ENCODE peak calls at places on chromosome 21, in seven cellular contexts. One of them, this sample, is unnamed.

GRCh38 chr21:37687001-37687400 is 229.3 kb downstream of the KCNJ6 start:
- DNase-seq in HuH-7.5: no peak
- DNase-seq in CD8-positive, alpha-beta memory T cell: no peak
- DNase-seq in left ventricle myocardium inferior: no peak
- DNase-seq in heart right ventricle: no peak
- DNase-seq in non-pigmented ciliary epithelial cell: no peak
- DNase-seq in A172: no peak
- DNase-seq in this sample: no peak

GRCh38 chr21:38913120-38913975 is 107.6 kb downstream of the ETS2 start:
- DNase-seq in A172: no peak
- DNase-seq in heart right ventricle: peak
- DNase-seq in left ventricle myocardium inferior: peak
- DNase-seq in HuH-7.5: peak
- DNase-seq in CD8-positive, alpha-beta memory T cell: no peak
- DNase-seq in non-pigmented ciliary epithelial cell: no peak
- DNase-seq in this sample: no peak

GRCh38 chr21:34073749-34074282 is 438 bp downstream of the MRPS6 start:
- DNase-seq in A172: no peak
- DNase-seq in CD8-positive, alpha-beta memory T cell: peak
- DNase-seq in HuH-7.5: peak
- DNase-seq in left ventricle myocardium inferior: peak
- DNase-seq in non-pigmented ciliary epithelial cell: no peak
- DNase-seq in heart right ventricle: no peak
- DNase-seq in this sample: peak

GRCh38 chr21:39319814-39320332 is 6.4 kb upstream of the BRWD1 start:
- DNase-seq in CD8-positive, alpha-beta memory T cell: no peak
- DNase-seq in HuH-7.5: no peak
- DNase-seq in heart right ventricle: peak
- DNase-seq in non-pigmented ciliary epithelial cell: no peak
- DNase-seq in A172: peak
- DNase-seq in left ventricle myocardium inferior: no peak
- DNase-seq in this sample: no peak

GRCh38 chr21:42234464-42235241 is 15.7 kb downstream of the ABCG1 start:
- DNase-seq in heart right ventricle: peak
- DNase-seq in left ventricle myocardium inferior: peak
- DNase-seq in A172: peak
- DNase-seq in non-pigmented ciliary epithelial cell: no peak
- DNase-seq in CD8-positive, alpha-beta memory T cell: peak
- DNase-seq in HuH-7.5: peak
- DNase-seq in this sample: no peak

GRCh38 chr21:46194374-46195334 is 10.4 kb upstream of the SPATC1L start:
- DNase-seq in HuH-7.5: no peak
- DNase-seq in A172: no peak
- DNase-seq in left ventricle myocardium inferior: peak
- DNase-seq in CD8-positive, alpha-beta memory T cell: no peak
- DNase-seq in heart right ventricle: no peak
- DNase-seq in non-pigmented ciliary epithelial cell: no peak
- DNase-seq in this sample: no peak

GRCh38 chr21:38741092-38741975 is 64.4 kb upstream of the ETS2 start:
- DNase-seq in CD8-positive, alpha-beta memory T cell: no peak
- DNase-seq in HuH-7.5: no peak
- DNase-seq in non-pigmented ciliary epithelial cell: no peak
- DNase-seq in A172: no peak
- DNase-seq in heart right ventricle: no peak
- DNase-seq in left ventricle myocardium inferior: no peak
- DNase-seq in this sample: no peak

GRCh38 chr21:39088831-39089380 is 94.3 kb downstream of the PSMG1 start:
- DNase-seq in HuH-7.5: no peak
- DNase-seq in CD8-positive, alpha-beta memory T cell: no peak
- DNase-seq in A172: peak
- DNase-seq in heart right ventricle: peak
- DNase-seq in non-pigmented ciliary epithelial cell: peak
- DNase-seq in left ventricle myocardium inferior: no peak
- DNase-seq in this sample: no peak

GRCh38 chr21:32930673-32931072 is 95.1 kb upstream of the OLIG2 start:
- DNase-seq in A172: no peak
- DNase-seq in CD8-positive, alpha-beta memory T cell: no peak
- DNase-seq in left ventricle myocardium inferior: no peak
- DNase-seq in HuH-7.5: no peak
- DNase-seq in heart right ventricle: no peak
- DNase-seq in non-pigmented ciliary epithelial cell: no peak
- DNase-seq in this sample: no peak

GRCh38 chr21:25999935-26000582 is 170.5 kb downstream of the APP start:
- DNase-seq in non-pigmented ciliary epithelial cell: no peak
- DNase-seq in HuH-7.5: no peak
- DNase-seq in heart right ventricle: no peak
- DNase-seq in A172: no peak
- DNase-seq in left ventricle myocardium inferior: no peak
- DNase-seq in CD8-positive, alpha-beta memory T cell: no peak
- DNase-seq in this sample: no peak

GRCh38 chr21:40587786-40588353 is 259.1 kb downstream of the DSCAM start:
- DNase-seq in A172: no peak
- DNase-seq in heart right ventricle: no peak
- DNase-seq in left ventricle myocardium inferior: no peak
- DNase-seq in non-pigmented ciliary epithelial cell: no peak
- DNase-seq in HuH-7.5: no peak
- DNase-seq in CD8-positive, alpha-beta memory T cell: no peak
- DNase-seq in this sample: no peak

GRCh38 chr21:16976132-16976666 is 536.6 kb upstream of the CXADR start:
- DNase-seq in A172: no peak
- DNase-seq in left ventricle myocardium inferior: no peak
- DNase-seq in CD8-positive, alpha-beta memory T cell: no peak
- DNase-seq in heart right ventricle: no peak
- DNase-seq in non-pigmented ciliary epithelial cell: no peak
- DNase-seq in HuH-7.5: no peak
- DNase-seq in this sample: no peak

GRCh38 chr21:36883532-36884486 is 82.7 kb downstream of the HLCS start:
- DNase-seq in non-pigmented ciliary epithelial cell: no peak
- DNase-seq in heart right ventricle: no peak
- DNase-seq in A172: peak
- DNase-seq in HuH-7.5: no peak
- DNase-seq in left ventricle myocardium inferior: no peak
- DNase-seq in CD8-positive, alpha-beta memory T cell: no peak
- DNase-seq in this sample: no peak

GRCh38 chr21:36320421-36321324 is 676 bp downstream of the MORC3 start:
- DNase-seq in non-pigmented ciliary epithelial cell: no peak
- DNase-seq in A172: peak
- DNase-seq in HuH-7.5: peak
- DNase-seq in left ventricle myocardium inferior: peak
- DNase-seq in heart right ventricle: no peak
- DNase-seq in CD8-positive, alpha-beta memory T cell: no peak
- DNase-seq in this sample: peak

GRCh38 chr21:34649400-34649799 is 19.4 kb upstream of the CLIC6 start:
- DNase-seq in CD8-positive, alpha-beta memory T cell: no peak
- DNase-seq in A172: no peak
- DNase-seq in non-pigmented ciliary epithelial cell: no peak
- DNase-seq in left ventricle myocardium inferior: no peak
- DNase-seq in HuH-7.5: no peak
- DNase-seq in heart right ventricle: no peak
- DNase-seq in this sample: no peak

GRCh38 chr21:36743446-36743845 is 44.5 kb downstream of the SIM2 start:
- DNase-seq in A172: no peak
- DNase-seq in HuH-7.5: no peak
- DNase-seq in CD8-positive, alpha-beta memory T cell: no peak
- DNase-seq in non-pigmented ciliary epithelial cell: no peak
- DNase-seq in left ventricle myocardium inferior: no peak
- DNase-seq in heart right ventricle: no peak
- DNase-seq in this sample: no peak

GRCh38 chr21:42262826-42263225 is 43.9 kb downstream of the ABCG1 start:
- DNase-seq in HuH-7.5: peak
- DNase-seq in non-pigmented ciliary epithelial cell: no peak
- DNase-seq in left ventricle myocardium inferior: peak
- DNase-seq in heart right ventricle: peak
- DNase-seq in CD8-positive, alpha-beta memory T cell: no peak
- DNase-seq in A172: peak
- DNase-seq in this sample: no peak

GRCh38 chr21:34511154-34511553 is 856 bp downstream of the KCNE1 start:
- DNase-seq in CD8-positive, alpha-beta memory T cell: no peak
- DNase-seq in HuH-7.5: no peak
- DNase-seq in A172: peak
- DNase-seq in left ventricle myocardium inferior: no peak
- DNase-seq in heart right ventricle: no peak
- DNase-seq in non-pigmented ciliary epithelial cell: no peak
- DNase-seq in this sample: no peak

GRCh38 chr21:46457801-46458314 is 833 bp upstream of the DIP2A start:
- DNase-seq in CD8-positive, alpha-beta memory T cell: peak
- DNase-seq in HuH-7.5: no peak
- DNase-seq in heart right ventricle: peak
- DNase-seq in non-pigmented ciliary epithelial cell: no peak
- DNase-seq in left ventricle myocardium inferior: peak
- DNase-seq in A172: peak
- DNase-seq in this sample: no peak

GRCh38 chr21:45373991-45374816 is 30.8 kb upstream of the COL18A1 start:
- DNase-seq in heart right ventricle: no peak
- DNase-seq in non-pigmented ciliary epithelial cell: no peak
- DNase-seq in CD8-positive, alpha-beta memory T cell: no peak
- DNase-seq in A172: no peak
- DNase-seq in left ventricle myocardium inferior: peak
- DNase-seq in HuH-7.5: no peak
- DNase-seq in this sample: no peak

GRCh38 chr21:46459356-46460112 is 843 bp downstream of the DIP2A start:
- DNase-seq in non-pigmented ciliary epithelial cell: no peak
- DNase-seq in left ventricle myocardium inferior: peak
- DNase-seq in HuH-7.5: no peak
- DNase-seq in A172: no peak
- DNase-seq in heart right ventricle: peak
- DNase-seq in CD8-positive, alpha-beta memory T cell: no peak
- DNase-seq in this sample: no peak

GRCh38 chr21:35911412-35912191 is 148.7 kb downstream of the SETD4 start:
- DNase-seq in CD8-positive, alpha-beta memory T cell: no peak
- DNase-seq in A172: no peak
- DNase-seq in left ventricle myocardium inferior: no peak
- DNase-seq in heart right ventricle: no peak
- DNase-seq in HuH-7.5: no peak
- DNase-seq in non-pigmented ciliary epithelial cell: no peak
- DNase-seq in this sample: no peak

GRCh38 chr21:28823464-28823863 is 169.2 kb downstream of the LTN1 start:
- DNase-seq in A172: no peak
- DNase-seq in heart right ventricle: no peak
- DNase-seq in non-pigmented ciliary epithelial cell: no peak
- DNase-seq in left ventricle myocardium inferior: no peak
- DNase-seq in HuH-7.5: no peak
- DNase-seq in CD8-positive, alpha-beta memory T cell: no peak
- DNase-seq in this sample: no peak

GRCh38 chr21:36048357-36048756 is 12.0 kb downstream of the SETD4 start:
- DNase-seq in non-pigmented ciliary epithelial cell: no peak
- DNase-seq in left ventricle myocardium inferior: no peak
- DNase-seq in A172: no peak
- DNase-seq in CD8-positive, alpha-beta memory T cell: no peak
- DNase-seq in HuH-7.5: no peak
- DNase-seq in heart right ventricle: no peak
- DNase-seq in this sample: no peak

GRCh38 chr21:45523411-45524101 is 18.7 kb downstream of the SLC19A1 start:
- DNase-seq in CD8-positive, alpha-beta memory T cell: no peak
- DNase-seq in A172: no peak
- DNase-seq in left ventricle myocardium inferior: peak
- DNase-seq in heart right ventricle: no peak
- DNase-seq in HuH-7.5: no peak
- DNase-seq in non-pigmented ciliary epithelial cell: no peak
- DNase-seq in this sample: no peak

GRCh38 chr21:20997633-20998455 is at the start of gene NCAM2:
- DNase-seq in A172: no peak
- DNase-seq in HuH-7.5: peak
- DNase-seq in left ventricle myocardium inferior: peak
- DNase-seq in non-pigmented ciliary epithelial cell: no peak
- DNase-seq in heart right ventricle: peak
- DNase-seq in CD8-positive, alpha-beta memory T cell: peak
- DNase-seq in this sample: no peak

GRCh38 chr21:36104306-36105300 is 30.3 kb upstream of the CBR3 start:
- DNase-seq in non-pigmented ciliary epithelial cell: no peak
- DNase-seq in left ventricle myocardium inferior: peak
- DNase-seq in heart right ventricle: peak
- DNase-seq in A172: peak
- DNase-seq in CD8-positive, alpha-beta memory T cell: peak
- DNase-seq in HuH-7.5: no peak
- DNase-seq in this sample: no peak

GRCh38 chr21:38938343-38938742 is 132.6 kb downstream of the ETS2 start:
- DNase-seq in A172: peak
- DNase-seq in left ventricle myocardium inferior: no peak
- DNase-seq in CD8-positive, alpha-beta memory T cell: no peak
- DNase-seq in non-pigmented ciliary epithelial cell: no peak
- DNase-seq in heart right ventricle: no peak
- DNase-seq in HuH-7.5: no peak
- DNase-seq in this sample: no peak

GRCh38 chr21:27649323-27649722 is 682.4 kb upstream of the ADAMTS5 start:
- DNase-seq in heart right ventricle: no peak
- DNase-seq in left ventricle myocardium inferior: no peak
- DNase-seq in non-pigmented ciliary epithelial cell: peak
- DNase-seq in A172: peak
- DNase-seq in CD8-positive, alpha-beta memory T cell: no peak
- DNase-seq in HuH-7.5: no peak
- DNase-seq in this sample: no peak

GRCh38 chr21:17915976-17916375 is 96.8 kb upstream of the C21orf91 start:
- DNase-seq in HuH-7.5: no peak
- DNase-seq in heart right ventricle: no peak
- DNase-seq in CD8-positive, alpha-beta memory T cell: no peak
- DNase-seq in left ventricle myocardium inferior: no peak
- DNase-seq in A172: no peak
- DNase-seq in non-pigmented ciliary epithelial cell: no peak
- DNase-seq in this sample: no peak

GRCh38 chr21:40404319-40404906 is 442.5 kb downstream of the DSCAM start:
- DNase-seq in CD8-positive, alpha-beta memory T cell: no peak
- DNase-seq in HuH-7.5: no peak
- DNase-seq in non-pigmented ciliary epithelial cell: no peak
- DNase-seq in A172: no peak
- DNase-seq in heart right ventricle: peak
- DNase-seq in left ventricle myocardium inferior: no peak
- DNase-seq in this sample: no peak

GRCh38 chr21:15282666-15283065 is 217.9 kb upstream of the NRIP1 start:
- DNase-seq in CD8-positive, alpha-beta memory T cell: no peak
- DNase-seq in A172: no peak
- DNase-seq in HuH-7.5: no peak
- DNase-seq in non-pigmented ciliary epithelial cell: no peak
- DNase-seq in left ventricle myocardium inferior: no peak
- DNase-seq in heart right ventricle: no peak
- DNase-seq in this sample: no peak

GRCh38 chr21:33434770-33435360 is 31.7 kb downstream of the IFNGR2 start:
- DNase-seq in A172: peak
- DNase-seq in CD8-positive, alpha-beta memory T cell: no peak
- DNase-seq in HuH-7.5: no peak
- DNase-seq in non-pigmented ciliary epithelial cell: peak
- DNase-seq in left ventricle myocardium inferior: no peak
- DNase-seq in heart right ventricle: peak
- DNase-seq in this sample: peak

GRCh38 chr21:46193829-46194373 is 9.6 kb upstream of the SPATC1L start:
- DNase-seq in A172: no peak
- DNase-seq in left ventricle myocardium inferior: no peak
- DNase-seq in HuH-7.5: no peak
- DNase-seq in CD8-positive, alpha-beta memory T cell: no peak
- DNase-seq in heart right ventricle: no peak
- DNase-seq in non-pigmented ciliary epithelial cell: no peak
- DNase-seq in this sample: no peak

GRCh38 chr21:37565530-37566223 is 199.1 kb downstream of the DYRK1A start:
- DNase-seq in heart right ventricle: peak
- DNase-seq in HuH-7.5: no peak
- DNase-seq in A172: peak
- DNase-seq in non-pigmented ciliary epithelial cell: no peak
- DNase-seq in left ventricle myocardium inferior: no peak
- DNase-seq in CD8-positive, alpha-beta memory T cell: no peak
- DNase-seq in this sample: no peak

GRCh38 chr21:39714331-39714730 is 30.7 kb upstream of the IGSF5 start:
- DNase-seq in left ventricle myocardium inferior: no peak
- DNase-seq in heart right ventricle: no peak
- DNase-seq in CD8-positive, alpha-beta memory T cell: no peak
- DNase-seq in A172: no peak
- DNase-seq in HuH-7.5: no peak
- DNase-seq in non-pigmented ciliary epithelial cell: no peak
- DNase-seq in this sample: no peak